ENCODE peak calls at places on chromosome 5, in four cellular contexts. E is glutamatergic neuron, R is adipocyte, Z is colonic mucosa. C is an unnamed sample.

GRCh38 chr5:41335596-41335995 is 122.3 kb upstream of the C6 start:
- DNase-seq in E (no peak), R (no peak), Z (no peak), C (no peak)

GRCh38 chr5:152532714-152533113 is 127.6 kb upstream of the NMUR2 start:
- DNase-seq in E (no peak), R (peak; percentile 82), Z (no peak), C (no peak)

GRCh38 chr5:175813943-175814630 is 57.3 kb upstream of the CPLX2 start:
- DNase-seq in E (no peak), R (no peak), Z (no peak), C (no peak)

GRCh38 chr5:120454094-120454798 is 9.9 kb upstream of the PRR16 start:
- DNase-seq in E (no peak), R (peak; percentile 86), Z (no peak), C (no peak)

GRCh38 chr5:150256416-150257064 is 33.0 kb downstream of the CAMK2A start:
- DNase-seq in E (peak; percentile 60), R (no peak), Z (no peak), C (no peak)

GRCh38 chr5:169325273-169325672 is 24.3 kb upstream of the SLIT3 start:
- DNase-seq in E (no peak), R (peak; percentile 15), Z (no peak), C (no peak)

GRCh38 chr5:133377736-133378135 is 234.6 kb downstream of the FSTL4 start:
- DNase-seq in E (no peak), R (no peak), Z (no peak), C (no peak)

GRCh38 chr5:18270635-18271338 is 636.5 kb downstream of the TAF11L14 start:
- DNase-seq in E (no peak), R (peak; percentile 4), Z (no peak), C (no peak)

GRCh38 chr5:170219615-170220014 is 13.2 kb upstream of the C5orf58 start:
- DNase-seq in E (no peak), R (peak; percentile 8), Z (no peak), C (no peak)

GRCh38 chr5:56633950-56634349 is 181.4 kb upstream of the MAP3K1 start:
- DNase-seq in E (no peak), R (peak; percentile 34), Z (no peak), C (no peak)

GRCh38 chr5:113487411-113487778 is 858 bp downstream of the MCC start:
- DNase-seq in E (no peak), R (peak; percentile 49), Z (no peak), C (peak; percentile 18)

GRCh38 chr5:93572773-93573626 is 8.0 kb downstream of the NR2F1-AS1 start:
- DNase-seq in E (peak; percentile 64), R (no peak), Z (no peak), C (no peak)

GRCh38 chr5:175226506-175226905 is 217.5 kb downstream of the DRD1 start:
- DNase-seq in E (no peak), R (no peak), Z (no peak), C (no peak)

GRCh38 chr5:57179262-57179960 is 5.6 kb downstream of the GPBP1 start:
- DNase-seq in E (no peak), R (no peak), Z (no peak), C (no peak)

GRCh38 chr5:34598177-34598794 is 57.8 kb upstream of the RAI14 start:
- DNase-seq in E (no peak), R (peak; percentile 95), Z (no peak), C (no peak)

GRCh38 chr5:179153921-179154345 is 93.8 kb downstream of the ZNF354C start:
- DNase-seq in E (no peak), R (no peak), Z (no peak), C (no peak)

GRCh38 chr5:136016945-136017530 is 11.8 kb upstream of the TGFBI start:
- DNase-seq in E (no peak), R (peak; percentile 38), Z (no peak), C (no peak)

GRCh38 chr5:76199321-76200318 is 116.4 kb downstream of the SV2C start:
- DNase-seq in E (no peak), R (no peak), Z (no peak), C (no peak)

GRCh38 chr5:766666-767431 is 17.7 kb downstream of the ZDHHC11B start:
- DNase-seq in E (no peak), R (no peak), Z (no peak), C (peak; percentile 27)

GRCh38 chr5:159727167-159727566 is 189.1 kb upstream of the ADRA1B start:
- DNase-seq in E (no peak), R (no peak), Z (no peak), C (no peak)

GRCh38 chr5:84069608-84070179 is 315.0 kb downstream of the EDIL3 start:
- DNase-seq in E (no peak), R (no peak), Z (no peak), C (no peak)

GRCh38 chr5:109690456-109691247 is 925 bp downstream of the MAN2A1 start:
- DNase-seq in E (peak; percentile 69), R (peak; percentile 94), Z (peak; percentile 81), C (peak; percentile 80)

GRCh38 chr5:37189355-37189754 is 59.8 kb downstream of the CPLANE1 start:
- DNase-seq in E (no peak), R (peak; percentile 30), Z (no peak), C (no peak)

GRCh38 chr5:80745490-80745889 is 90.7 kb upstream of the DHFR start:
- DNase-seq in E (no peak), R (no peak), Z (no peak), C (no peak)

GRCh38 chr5:142587354-142587965 is 98.4 kb downstream of the FGF1 start:
- DNase-seq in E (peak; percentile 19), R (peak; percentile 39), Z (peak; percentile 49), C (no peak)

GRCh38 chr5:10441992-10442435 is 335 bp downstream of the ROPN1L start:
- DNase-seq in E (no peak), R (no peak), Z (no peak), C (no peak)

GRCh38 chr5:177133845-177134652 is 476 bp downstream of the NSD1 start:
- DNase-seq in E (peak; percentile 85), R (peak; percentile 70), Z (peak; percentile 41), C (peak; percentile 60)

GRCh38 chr5:139141410-139141809 is 56.8 kb downstream of the SIL1 start:
- DNase-seq in E (no peak), R (no peak), Z (no peak), C (no peak)

GRCh38 chr5:115559524-115559923 is 14.9 kb upstream of the FEM1C start:
- DNase-seq in E (no peak), R (peak; percentile 19), Z (no peak), C (no peak)

GRCh38 chr5:137582218-137582617 is 83.1 kb upstream of the SPOCK1 start:
- DNase-seq in E (no peak), R (no peak), Z (no peak), C (no peak)

GRCh38 chr5:145658435-145658834 is 176.7 kb downstream of the PRELID2 start:
- DNase-seq in E (no peak), R (no peak), Z (no peak), C (no peak)

C was measured in left colon.